ENCODE peak calls at places on chromosomes 6 and 20, in eight cellular contexts. F, N, M, L, W, O, U and D are unnamed samples.

GRCh38 chr20:55579802-55580201 is 425.5 kb downstream of the CBLN4 start:
- DNase-seq in F (no peak), N (no peak), M (no peak), L (no peak), W (peak), O (no peak), U (no peak), D (no peak)

GRCh38 chr6:169263836-169264608 is 10.4 kb upstream of the THBS2 start:
- DNase-seq in F (peak), N (peak), M (no peak), L (peak), W (peak), O (no peak), U (no peak), D (no peak)

GRCh38 chr20:43325926-43326325 is 131.8 kb upstream of the SRSF6 start:
- DNase-seq in F (no peak), N (no peak), M (no peak), L (no peak), W (no peak), O (no peak), U (no peak), D (no peak)

GRCh38 chr6:111555041-111555440 is 50.6 kb downstream of the TRAF3IP2 start:
- DNase-seq in F (peak), N (no peak), M (no peak), L (no peak), W (no peak), O (no peak), U (no peak), D (no peak)

GRCh38 chr6:56840467-56841371 is 114.2 kb upstream of the BEND6 start:
- DNase-seq in F (peak), N (no peak), M (peak), L (no peak), W (peak), O (no peak), U (no peak), D (no peak)

GRCh38 chr6:113482771-113483170 is 374.4 kb upstream of the MARCKS start:
- DNase-seq in F (no peak), N (no peak), M (no peak), L (no peak), W (no peak), O (no peak), U (no peak), D (no peak)

GRCh38 chr6:43298565-43299337 is 691 bp downstream of the SLC22A7 start:
- DNase-seq in F (no peak), N (no peak), M (no peak), L (no peak), W (no peak), O (no peak), U (no peak), D (no peak)

GRCh38 chr6:67680297-67680932 is 954.7 kb upstream of the ADGRB3 start:
- DNase-seq in F (no peak), N (no peak), M (no peak), L (no peak), W (peak), O (no peak), U (no peak), D (no peak)

GRCh38 chr6:87342829-87343228 is 1.8 kb upstream of the C6orf163 start:
- DNase-seq in F (no peak), N (no peak), M (no peak), L (no peak), W (no peak), O (no peak), U (no peak), D (no peak)

GRCh38 chr6:124052120-124052519 is 248.5 kb downstream of the NKAIN2 start:
- DNase-seq in F (no peak), N (no peak), M (no peak), L (no peak), W (no peak), O (no peak), U (no peak), D (no peak)

GRCh38 chr6:20350215-20350614 is 51.5 kb upstream of the E2F3 start:
- DNase-seq in F (peak), N (no peak), M (no peak), L (no peak), W (no peak), O (no peak), U (peak), D (no peak)

GRCh38 chr20:22717466-22717865 is 133.1 kb upstream of the FOXA2 start:
- DNase-seq in F (peak), N (peak), M (peak), L (no peak), W (peak), O (no peak), U (no peak), D (no peak)

GRCh38 chr6:44046516-44047178 is 80.6 kb downstream of the MRPL14 start:
- DNase-seq in F (no peak), N (no peak), M (no peak), L (no peak), W (no peak), O (no peak), U (no peak), D (no peak)

GRCh38 chr6:11202513-11203305 is 29.8 kb downstream of the NEDD9 start:
- DNase-seq in F (no peak), N (no peak), M (no peak), L (no peak), W (no peak), O (no peak), U (peak), D (no peak)

GRCh38 chr6:96532399-96532798 is 10.8 kb downstream of the UFL1 start:
- DNase-seq in F (no peak), N (no peak), M (no peak), L (no peak), W (no peak), O (no peak), U (no peak), D (no peak)

GRCh38 chr20:47711046-47711752 is 74.1 kb downstream of the SULF2 start:
- DNase-seq in F (no peak), N (no peak), M (no peak), L (no peak), W (no peak), O (no peak), U (no peak), D (peak)

GRCh38 chr6:126546771-126547170 is 206.9 kb downstream of the CENPW start:
- DNase-seq in F (no peak), N (no peak), M (no peak), L (no peak), W (peak), O (no peak), U (no peak), D (no peak)

GRCh38 chr6:41894366-41895299 is 542 bp downstream of the USP49 start:
- DNase-seq in F (peak), N (no peak), M (no peak), L (peak), W (no peak), O (no peak), U (peak), D (no peak)

GRCh38 chr6:131828080-131828479 is 20.3 kb downstream of the ENPP1 start:
- DNase-seq in F (no peak), N (no peak), M (no peak), L (no peak), W (no peak), O (no peak), U (no peak), D (no peak)

GRCh38 chr20:30485331-30486102 is 771.9 kb upstream of the DEFB115 start:
- DNase-seq in F (no peak), N (no peak), M (no peak), L (no peak), W (no peak), O (no peak), U (no peak), D (no peak)

GRCh38 chr20:48194026-48194425 is 408.7 kb upstream of the SULF2 start:
- DNase-seq in F (no peak), N (no peak), M (no peak), L (no peak), W (no peak), O (no peak), U (no peak), D (no peak)

GRCh38 chr20:36183155-36183944 is 28.8 kb downstream of the EPB41L1 start:
- DNase-seq in F (no peak), N (no peak), M (no peak), L (no peak), W (no peak), O (no peak), U (no peak), D (peak)

GRCh38 chr20:17793986-17794385 is 94.2 kb downstream of the BANF2 start:
- DNase-seq in F (no peak), N (no peak), M (no peak), L (no peak), W (no peak), O (no peak), U (no peak), D (no peak)

GRCh38 chr6:122028933-122029332 is 370.5 kb upstream of the HSF2 start:
- DNase-seq in F (no peak), N (no peak), M (no peak), L (no peak), W (peak), O (no peak), U (no peak), D (no peak)

GRCh38 chr20:16803965-16804792 is 56.0 kb downstream of the OTOR start:
- DNase-seq in F (peak), N (no peak), M (peak), L (peak), W (peak), O (peak), U (peak), D (peak)

GRCh38 chr6:144190593-144190992 is 40.3 kb downstream of the STX11 start:
- DNase-seq in F (peak), N (peak), M (no peak), L (no peak), W (peak), O (peak), U (no peak), D (peak)

GRCh38 chr20:34370062-34370461 is 7.0 kb downstream of the ITCH start:
- DNase-seq in F (no peak), N (no peak), M (no peak), L (no peak), W (no peak), O (no peak), U (no peak), D (no peak)

GRCh38 chr20:1920826-1921225 is 25.6 kb downstream of the SIRPA start:
- DNase-seq in F (no peak), N (no peak), M (no peak), L (no peak), W (no peak), O (no peak), U (no peak), D (no peak)

GRCh38 chr6:116363759-116364158 is 7.0 kb upstream of the DSE start:
- DNase-seq in F (peak), N (no peak), M (no peak), L (no peak), W (no peak), O (no peak), U (no peak), D (no peak)

GRCh38 chr20:50098259-50098658 is 14.7 kb downstream of the UBE2V1 start:
- DNase-seq in F (no peak), N (no peak), M (no peak), L (no peak), W (no peak), O (no peak), U (no peak), D (no peak)

GRCh38 chr6:1636971-1637871 is 27.5 kb downstream of the FOXC1 start:
- DNase-seq in F (no peak), N (no peak), M (peak), L (no peak), W (peak), O (no peak), U (no peak), D (no peak)

GRCh38 chr6:111804627-111805235 is 68.5 kb downstream of the FYN start:
- DNase-seq in F (peak), N (no peak), M (no peak), L (no peak), W (no peak), O (no peak), U (no peak), D (no peak)

GRCh38 chr6:70103798-70104197 is 199.1 kb downstream of the COL9A1 start:
- DNase-seq in F (no peak), N (no peak), M (peak), L (no peak), W (peak), O (no peak), U (no peak), D (no peak)

GRCh38 chr6:53067307-53067706 is 2.1 kb downstream of the FBXO9 start:
- DNase-seq in F (no peak), N (no peak), M (no peak), L (no peak), W (no peak), O (no peak), U (no peak), D (no peak)

GRCh38 chr6:56911847-56912246 is 43.1 kb upstream of the BEND6 start:
- DNase-seq in F (peak), N (no peak), M (no peak), L (no peak), W (peak), O (peak), U (no peak), D (no peak)

GRCh38 chr20:63031251-63032014 is 24.7 kb upstream of the BHLHE23 start:
- DNase-seq in F (no peak), N (peak), M (no peak), L (no peak), W (no peak), O (no peak), U (no peak), D (no peak)

GRCh38 chr6:22653980-22654610 is 84.7 kb downstream of the HDGFL1 start:
- DNase-seq in F (no peak), N (no peak), M (no peak), L (no peak), W (peak), O (no peak), U (no peak), D (no peak)

GRCh38 chr6:141370438-141370837 is 762.3 kb upstream of the GJE1 start:
- DNase-seq in F (no peak), N (no peak), M (no peak), L (no peak), W (no peak), O (no peak), U (no peak), D (no peak)
- TF ChIP-seq CTCF in F (no peak), N (no peak), M (no peak), L (no peak), W (no peak), O (no peak), U (no peak), D (no peak)

GRCh38 chr6:13334953-13335352 is 6.6 kb upstream of the TBC1D7 start:
- DNase-seq in F (peak), N (peak), M (no peak), L (no peak), W (peak), O (no peak), U (no peak), D (no peak)

GRCh38 chr6:13332349-13332706 is 4.0 kb upstream of the TBC1D7 start:
- DNase-seq in F (no peak), N (no peak), M (no peak), L (no peak), W (peak), O (no peak), U (no peak), D (no peak)

GRCh38 chr6:13328875-13329183 is 492 bp upstream of the TBC1D7 start:
- DNase-seq in F (no peak), N (no peak), M (no peak), L (no peak), W (no peak), O (no peak), U (no peak), D (no peak)

GRCh38 chr6:13328076-13328874 is at the start of gene TBC1D7:
- DNase-seq in F (peak), N (peak), M (peak), L (peak), W (peak), O (peak), U (peak), D (peak)

GRCh38 chr6:13331516-13332348 is 3.4 kb upstream of the TBC1D7 start:
- DNase-seq in F (peak), N (no peak), M (peak), L (no peak), W (peak), O (no peak), U (no peak), D (no peak)
- TF ChIP-seq CTCF in F (peak), N (peak), M (peak), L (peak), W (peak), O (peak), U (peak), D (peak)

DNA sequence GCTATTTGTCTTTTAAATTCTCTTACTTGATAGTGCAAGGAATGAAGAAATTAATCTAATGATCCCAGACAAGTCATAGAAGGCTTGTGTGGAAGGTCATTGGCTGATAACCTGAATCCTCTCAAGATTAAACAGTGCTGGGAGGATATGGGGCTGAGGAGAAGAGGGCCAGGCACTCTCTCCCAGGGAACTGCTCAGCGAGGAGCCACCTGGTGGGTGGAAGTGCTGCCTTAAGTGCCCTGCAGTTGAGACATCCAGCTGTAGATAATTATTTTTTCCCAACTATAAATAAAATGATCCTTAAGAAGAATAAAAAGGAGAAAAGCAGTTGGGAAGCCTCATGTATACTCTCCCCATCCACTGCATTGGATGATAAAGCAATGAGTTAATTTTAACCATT is 47.9 kb downstream of the BTBD3 start:
- DNase-seq in F (no peak), N (no peak), M (no peak), L (no peak), W (no peak), O (no peak), U (no peak), D (no peak)
- TF ChIP-seq CTCF in F (peak), N (no peak), M (no peak), L (no peak), W (peak), O (peak), U (no peak), D (no peak)

GRCh38 chr6:89536230-89536629 is 102.3 kb downstream of the LYRM2 start:
- DNase-seq in F (no peak), N (no peak), M (no peak), L (no peak), W (no peak), O (peak), U (peak), D (no peak)
- TF ChIP-seq CTCF in F (no peak), N (no peak), M (no peak), L (no peak), W (no peak), O (peak), U (peak), D (no peak)

GRCh38 chr6:344816-345340 is 46.7 kb upstream of the IRF4 start:
- DNase-seq in F (no peak), N (no peak), M (no peak), L (no peak), W (no peak), O (no peak), U (no peak), D (no peak)
- TF ChIP-seq CTCF in F (no peak), N (no peak), M (no peak), L (no peak), W (no peak), O (no peak), U (no peak), D (no peak)

GRCh38 chr20:24393903-24394302 is 75.5 kb upstream of the SYNDIG1 start:
- DNase-seq in F (no peak), N (no peak), M (no peak), L (no peak), W (no peak), O (no peak), U (no peak), D (no peak)
- TF ChIP-seq CTCF in F (no peak), N (no peak), M (no peak), L (no peak), W (no peak), O (no peak), U (no peak), D (no peak)

GRCh38 chr6:90478278-90478677 is 108.6 kb downstream of the MAP3K7 start:
- DNase-seq in F (no peak), N (no peak), M (no peak), L (no peak), W (no peak), O (no peak), U (peak), D (no peak)
- TF ChIP-seq CTCF in F (no peak), N (no peak), M (no peak), L (no peak), W (no peak), O (no peak), U (peak), D (no peak)

GRCh38 chr6:2989332-2990178 is 10.1 kb upstream of the NQO2 start:
- DNase-seq in F (peak), N (peak), M (peak), L (peak), W (peak), O (peak), U (peak), D (peak)
- TF ChIP-seq CTCF in F (no peak), N (no peak), M (no peak), L (no peak), W (peak), O (no peak), U (no peak), D (no peak)